ENCODE peak calls at places on chromosomes 16 and 17, in four cellular contexts. Q, L, Y and S are unnamed samples.

GRCh38 chr16:70529051-70529777 is 5.6 kb downstream of the SF3B3 start:
- DNase-seq in Q (peak; percentile 36), L (no peak), Y (peak; percentile 27), S (no peak)

GRCh38 chr17:51676691-51677487 is 416.5 kb downstream of the UTP18 start:
- DNase-seq in Q (no peak), L (no peak), Y (no peak), S (no peak)

GRCh38 chr16:4507588-4508345 is 30.8 kb downstream of the CDIP1 start:
- DNase-seq in Q (no peak), L (no peak), Y (no peak), S (no peak)

GRCh38 chr17:66779186-66779585 is 55.7 kb upstream of the CACNG5 start:
- DNase-seq in Q (no peak), L (no peak), Y (no peak), S (no peak)

GRCh38 chr17:67452681-67453554 is 75.8 kb downstream of the PITPNC1 start:
- DNase-seq in Q (no peak), L (peak; percentile 42), Y (no peak), S (no peak)

GRCh38 chr16:20792216-20792615 is 14.1 kb downstream of the ERI2 start:
- DNase-seq in Q (no peak), L (no peak), Y (no peak), S (no peak)

GRCh38 chr17:13597723-13598347 is 3.9 kb downstream of the HS3ST3A1 start:
- DNase-seq in Q (peak; percentile 45), L (no peak), Y (peak; percentile 61), S (no peak)

GRCh38 chr17:13107726-13108235 is 90.0 kb upstream of the ELAC2 start:
- DNase-seq in Q (no peak), L (no peak), Y (no peak), S (no peak)

GRCh38 chr17:45311762-45312476 is 4.9 kb downstream of the MAP3K14 start:
- DNase-seq in Q (peak; percentile 96), L (no peak), Y (peak; percentile 43), S (no peak)

GRCh38 chr17:1703063-1703462 is 7.1 kb downstream of the TLCD2 start:
- DNase-seq in Q (no peak), L (no peak), Y (no peak), S (no peak)

GRCh38 chr16:1458336-1458976 is 14.1 kb upstream of the CCDC154 start:
- DNase-seq in Q (no peak), L (no peak), Y (no peak), S (no peak)

GRCh38 chr17:59753522-59754467 is 46.3 kb downstream of the VMP1 start:
- DNase-seq in Q (peak; percentile 88), L (peak; percentile 73), Y (peak; percentile 88), S (peak; percentile 65)

GRCh38 chr17:51120357-51120738 is 320 bp downstream of the SPAG9 start:
- DNase-seq in Q (no peak), L (no peak), Y (peak; percentile 54), S (peak; percentile 39)

GRCh38 chr17:37405955-37406634 is 541 bp downstream of the ACACA start:
- DNase-seq in Q (no peak), L (no peak), Y (no peak), S (no peak)

GRCh38 chr16:1470543-1471251 is 4.1 kb downstream of the CLCN7 start:
- DNase-seq in Q (no peak), L (no peak), Y (peak; percentile 68), S (no peak)

GRCh38 chr16:73217654-73218053 is 169.7 kb upstream of the ZFHX3 start:
- DNase-seq in Q (no peak), L (no peak), Y (peak; percentile 2), S (no peak)

GRCh38 chr16:4307215-4308037 is 8.4 kb upstream of the GLIS2 start:
- DNase-seq in Q (peak; percentile 80), L (peak; percentile 72), Y (peak; percentile 97), S (peak; percentile 91)

GRCh38 chr16:14497245-14498082 is 132.6 kb downstream of the PARN start:
- DNase-seq in Q (peak; percentile 81), L (no peak), Y (no peak), S (no peak)

GRCh38 chr17:71071837-71072236 is 902.5 kb downstream of the KCNJ2 start:
- DNase-seq in Q (peak; percentile 11), L (no peak), Y (no peak), S (no peak)

GRCh38 chr17:7614422-7615264 is at the start of gene FXR2:
- DNase-seq in Q (peak; percentile 99), L (peak; percentile 99), Y (peak; percentile 99), S (peak; percentile 99)

GRCh38 chr16:50467943-50468748 is 80.0 kb upstream of the NKD1 start:
- DNase-seq in Q (peak; percentile 97), L (no peak), Y (peak; percentile 64), S (peak; percentile 54)

GRCh38 chr16:8675183-8676159 is 1.1 kb downstream of the ABAT start:
- DNase-seq in Q (peak; percentile 96), L (no peak), Y (no peak), S (no peak)

GRCh38 chr17:76000755-76001521 is at the start of gene CDK3:
- DNase-seq in Q (no peak), L (no peak), Y (no peak), S (no peak)

GRCh38 chr16:25035494-25036405 is 20.6 kb upstream of the ARHGAP17 start:
- DNase-seq in Q (no peak), L (no peak), Y (no peak), S (no peak)

GRCh38 chr17:62321451-62321850 is 58.9 kb upstream of the EFCAB3 start:
- DNase-seq in Q (no peak), L (no peak), Y (no peak), S (no peak)

GRCh38 chr17:8728251-8728925 is 16.2 kb downstream of the CCDC42 start:
- DNase-seq in Q (no peak), L (no peak), Y (no peak), S (no peak)

GRCh38 chr16:56460101-56460500 is 8.7 kb downstream of the OGFOD1 start:
- DNase-seq in Q (no peak), L (no peak), Y (no peak), S (no peak)
- TF ChIP-seq BHLHE40 in Q (no peak), L (no peak), Y (no peak), S (no peak)

GRCh38 chr17:50052822-50053653 is 2.9 kb upstream of the ITGA3 start:
- DNase-seq in Q (peak; percentile 57), L (no peak), Y (peak; percentile 24), S (no peak)

GRCh38 chr17:50053654-50053960 is 2.3 kb upstream of the ITGA3 start:
- DNase-seq in Q (no peak), L (no peak), Y (no peak), S (no peak)

GRCh38 chr17:50051082-50051576 is 4.8 kb upstream of the ITGA3 start:
- DNase-seq in Q (no peak), L (no peak), Y (peak; percentile 67), S (no peak)

GRCh38 chr17:50051606-50052005 is 4.3 kb upstream of the ITGA3 start:
- DNase-seq in Q (no peak), L (no peak), Y (no peak), S (no peak)

GRCh38 chr17:50052241-50052788 is 3.6 kb upstream of the ITGA3 start:
- DNase-seq in Q (no peak), L (no peak), Y (no peak), S (no peak)
- TF ChIP-seq TARDBP in Q (no peak), L (no peak), Y (no peak), S (no peak)

DNA sequence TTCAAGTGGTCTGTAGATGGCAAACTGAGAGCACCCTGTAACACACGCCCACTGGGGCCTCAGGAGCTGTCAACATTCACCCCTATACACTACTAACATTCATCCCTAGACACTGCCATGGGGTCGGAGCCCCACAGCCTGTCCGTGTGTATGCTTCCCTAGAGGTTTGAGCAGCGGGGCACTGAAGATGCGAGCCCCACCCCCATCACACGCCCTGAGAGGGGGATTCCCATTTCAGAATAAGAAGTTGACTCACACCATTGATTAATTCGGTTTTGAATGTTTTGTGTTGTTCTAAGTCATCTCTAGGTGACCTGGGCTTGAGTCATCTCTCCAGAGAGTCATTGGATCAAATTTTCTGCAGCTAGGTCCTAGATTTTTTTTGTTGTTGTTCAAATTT is 37.3 kb upstream of the MMD start:
- DNase-seq in Q (no peak), L (no peak), Y (no peak), S (no peak)
- TF ChIP-seq BHLHE40 in Q (no peak), L (no peak), Y (no peak), S (no peak)

GRCh38 chr16:87945351-87946042 is 5.7 kb upstream of the BANP start:
- DNase-seq in Q (no peak), L (no peak), Y (no peak), S (no peak)
- TF ChIP-seq TARDBP in Q (no peak), L (no peak), Y (no peak), S (no peak)

DNA sequence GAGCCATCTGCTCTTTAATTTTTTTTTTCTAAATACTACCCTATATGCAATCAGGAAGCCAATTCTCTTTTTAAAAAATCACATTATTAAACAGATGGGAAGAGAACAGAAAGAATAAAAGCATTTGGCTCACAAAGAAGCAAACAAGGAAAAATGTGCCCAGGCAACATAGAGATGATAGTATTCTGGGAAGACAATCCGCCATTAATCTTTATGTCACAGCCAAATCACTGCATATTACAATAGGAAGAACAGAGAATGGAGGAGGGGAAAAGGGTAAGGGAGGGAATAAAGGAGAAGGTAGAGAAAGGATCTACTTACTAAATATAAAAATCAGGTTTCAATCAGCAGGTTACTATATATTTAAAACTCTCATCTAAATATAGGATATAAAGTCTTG is 34.3 kb downstream of the STAT5B start:
- DNase-seq in Q (no peak), L (no peak), Y (no peak), S (no peak)
- TF ChIP-seq BHLHE40 in Q (no peak), L (no peak), Y (no peak), S (no peak)

DNA sequence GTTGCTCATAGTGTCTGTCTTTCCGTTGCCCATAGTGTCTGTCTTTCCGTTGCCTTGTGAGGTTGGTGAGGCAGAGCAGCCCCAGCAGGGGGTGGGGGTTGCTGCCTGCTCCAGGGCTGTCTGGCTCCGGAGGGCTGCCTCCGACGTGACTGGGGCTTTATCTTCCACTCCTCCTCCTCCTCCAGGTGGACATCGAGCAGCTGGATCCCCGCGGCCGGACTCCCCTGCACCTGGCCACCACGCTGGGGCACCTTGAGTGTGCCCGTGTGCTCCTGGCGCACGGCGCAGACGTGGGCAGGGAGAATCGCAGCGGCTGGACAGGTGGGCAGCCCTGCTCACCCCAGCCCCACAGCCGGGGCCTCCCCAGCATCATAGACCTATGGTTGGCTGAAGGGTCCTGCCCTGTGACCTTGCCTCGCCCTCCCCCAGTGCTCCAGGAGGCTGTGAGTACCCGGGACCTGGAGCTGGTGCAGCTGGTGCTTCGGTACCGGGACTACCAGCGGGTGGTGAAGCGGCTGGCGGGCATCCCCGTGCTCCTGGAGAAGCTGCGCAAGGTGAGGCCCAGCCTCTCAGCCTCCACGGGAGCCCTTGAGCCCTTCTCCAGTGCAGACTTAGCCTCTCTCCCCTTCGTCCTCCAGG is 14.7 kb downstream of the ANKRD13B start:
- DNase-seq in Q (no peak), L (no peak), Y (no peak), S (no peak)
- TF ChIP-seq TARDBP in Q (no peak), L (no peak), Y (no peak), S (no peak)